ENCODE peak calls at places on chromosomes 3 and 15, in nine cellular contexts. Q is CD8-positive, alpha-beta memory T cell; D is heart right ventricle; W is lower lobe of right lung; T is psoas muscle; X is CD4-positive, alpha-beta T cell; Y is dorsolateral prefrontal cortex; Z is AG04450; I is DND-41. V is an unnamed sample.

GRCh38 chr15:31437686-31438085 is 111.1 kb downstream of the KLF13 start:
- DNase-seq in Y (no peak), D (no peak), Z (no peak), I (peak; percentile 75), T (no peak), Q (no peak), W (no peak), X (no peak), V (no peak)

GRCh38 chr3:37025562-37026335 is 32.4 kb downstream of the MLH1 start:
- DNase-seq in W (no peak), X (no peak), I (no peak), D (no peak), Z (no peak), T (no peak), Q (no peak), Y (no peak), V (no peak)

GRCh38 chr3:117695321-117695720 is 985.7 kb downstream of the TUSC7 start:
- DNase-seq in T (no peak), I (no peak), Z (no peak), Q (no peak), Y (no peak), X (no peak), D (no peak), W (no peak), V (no peak)

GRCh38 chr3:66885326-66886000 is 112.6 kb upstream of the KBTBD8 start:
- DNase-seq in Z (no peak), I (no peak), W (no peak), T (no peak), X (no peak), D (no peak), Q (no peak), Y (no peak), V (no peak)

GRCh38 chr15:97563516-97563915 is 397.0 kb upstream of the ARRDC4 start:
- DNase-seq in I (no peak), X (no peak), W (no peak), T (no peak), Z (no peak), Y (no peak), D (no peak), Q (no peak), V (no peak)

GRCh38 chr15:79004336-79004735 is 59.5 kb upstream of the CTSH start:
- DNase-seq in Z (peak; percentile 56), I (peak; percentile 65), X (no peak), W (no peak), Q (no peak), Y (no peak), T (peak; percentile 28), D (no peak), V (no peak)

GRCh38 chr3:120147072-120147871 is 53.0 kb upstream of the GSK3B start:
- DNase-seq in I (peak; percentile 75), Q (peak; percentile 44), D (no peak), Z (no peak), Y (no peak), T (no peak), X (peak; percentile 31), W (no peak), V (no peak)

GRCh38 chr15:67303490-67304363 is 49.1 kb downstream of the IQCH start:
- DNase-seq in T (no peak), Y (no peak), Q (peak; percentile 38), Z (no peak), D (no peak), X (peak; percentile 9), I (no peak), W (no peak), V (no peak)

GRCh38 chr15:90711418-90711824 is 5.7 kb upstream of the BLM start:
- DNase-seq in W (no peak), I (no peak), Q (no peak), D (no peak), Z (no peak), T (no peak), Y (no peak), X (no peak), V (no peak)

GRCh38 chr3:10417849-10418248 is 87.5 kb downstream of the ATP2B2 start:
- DNase-seq in Q (no peak), I (no peak), W (no peak), Z (no peak), D (no peak), X (no peak), T (no peak), Y (no peak), V (no peak)

GRCh38 chr3:184579513-184579912 is 17.9 kb downstream of the EPHB3 start:
- DNase-seq in D (no peak), T (no peak), Y (no peak), W (peak; percentile 65), I (no peak), Z (no peak), X (no peak), Q (no peak), V (no peak)

GRCh38 chr3:4270726-4271125 is 32.4 kb upstream of the SETMAR start:
- DNase-seq in X (no peak), Y (no peak), Z (no peak), W (no peak), I (no peak), D (no peak), T (no peak), Q (no peak), V (no peak)

GRCh38 chr3:53763353-53763752 is 82.9 kb downstream of the CHDH start:
- DNase-seq in D (no peak), Y (no peak), Z (no peak), Q (no peak), I (no peak), W (no peak), X (no peak), T (no peak), V (no peak)

GRCh38 chr15:41501961-41502786 is 8.5 kb downstream of the ITPKA start:
- DNase-seq in T (no peak), Y (no peak), I (no peak), X (no peak), W (peak; percentile 62), D (no peak), Q (peak; percentile 33), Z (no peak), V (no peak)

GRCh38 chr15:96341465-96342142 is 11.1 kb downstream of the NR2F2 start:
- DNase-seq in D (no peak), I (no peak), Y (no peak), Z (no peak), W (peak; percentile 39), T (peak; percentile 54), Q (no peak), X (no peak), V (no peak)

GRCh38 chr3:114086356-114086755 is 29.8 kb downstream of the QTRT2 start:
- DNase-seq in D (no peak), I (no peak), X (no peak), Y (no peak), T (no peak), Q (no peak), Z (no peak), W (no peak), V (no peak)

GRCh38 chr3:29972594-29972993 is 633.8 kb upstream of the TGFBR2 start:
- DNase-seq in I (no peak), Z (peak; percentile 8), T (no peak), X (no peak), W (no peak), Y (no peak), Q (no peak), D (no peak), V (no peak)

GRCh38 chr15:58698887-58699641 is 50.4 kb downstream of the ADAM10 start:
- DNase-seq in Q (no peak), X (no peak), Y (no peak), W (no peak), Z (no peak), D (no peak), T (no peak), I (peak; percentile 33), V (no peak)

GRCh38 chr3:152218604-152219003 is 50.1 kb upstream of the MBNL1 start:
- DNase-seq in D (no peak), T (no peak), W (no peak), I (no peak), Y (no peak), Q (no peak), X (no peak), Z (no peak), V (no peak)

GRCh38 chr3:190239325-190239724 is 82.9 kb downstream of the CLDN1 start:
- DNase-seq in Q (no peak), I (no peak), W (no peak), D (no peak), Z (no peak), X (no peak), Y (no peak), T (no peak), V (no peak)
- H3K27ac ChIP-seq in Q (no peak overlapping the region), I (no peak overlapping the region), W (no peak overlapping the region), D (no peak overlapping the region), Z (no peak overlapping the region), X (no peak overlapping the region), Y (no peak overlapping the region), T (no peak overlapping the region), V (no peak overlapping the region)

GRCh38 chr3:154122096-154122911 is 1.1 kb downstream of the ARHGEF26 start:
- DNase-seq in W (peak; percentile 49), Q (no peak), Z (no peak), I (no peak), Y (no peak), X (no peak), T (no peak), D (peak; percentile 15), V (no peak)
- H3K27ac ChIP-seq in W (peak overlapping the region; percentile 75), Q (no peak overlapping the region), Z (no peak overlapping the region), I (no peak overlapping the region), Y (no peak overlapping the region), X (no peak overlapping the region), T (no peak overlapping the region), D (peak overlapping the region; percentile 66), V (peak overlapping the region; percentile 54)

GRCh38 chr3:72847751-72848702 is at the start of gene SHQ1:
- DNase-seq in Y (peak; percentile 88), Q (peak; percentile 90), I (peak; percentile 98), W (peak; percentile 97), Z (peak; percentile 76), T (peak; percentile 98), X (peak; percentile 88), D (peak; percentile 96), V (peak; percentile 85)

GRCh38 chr3:72844436-72844999 is 3.7 kb downstream of the SHQ1 start:
- DNase-seq in X (no peak), D (no peak), Z (no peak), I (no peak), Q (no peak), Y (no peak), W (no peak), T (no peak), V (no peak)

GRCh38 chr3:72848703-72849081 is 447 bp upstream of the SHQ1 start:
- DNase-seq in T (no peak), W (no peak), X (no peak), D (no peak), Z (no peak), I (peak; percentile 86), Q (peak; percentile 55), Y (no peak), V (no peak)

GRCh38 chr3:72847282-72847681 is 963 bp downstream of the SHQ1 start:
- DNase-seq in T (no peak), Y (no peak), X (no peak), Z (no peak), Q (no peak), W (no peak), I (no peak), D (no peak), V (no peak)
- H3K27ac ChIP-seq in T (peak overlapping the region; percentile 84), Y (no peak overlapping the region), X (no peak overlapping the region), Z (no peak overlapping the region), Q (no peak overlapping the region), W (peak overlapping the region; percentile 59), I (peak overlapping the region; percentile 92), D (peak overlapping the region; percentile 82), V (no peak overlapping the region)

DNA sequence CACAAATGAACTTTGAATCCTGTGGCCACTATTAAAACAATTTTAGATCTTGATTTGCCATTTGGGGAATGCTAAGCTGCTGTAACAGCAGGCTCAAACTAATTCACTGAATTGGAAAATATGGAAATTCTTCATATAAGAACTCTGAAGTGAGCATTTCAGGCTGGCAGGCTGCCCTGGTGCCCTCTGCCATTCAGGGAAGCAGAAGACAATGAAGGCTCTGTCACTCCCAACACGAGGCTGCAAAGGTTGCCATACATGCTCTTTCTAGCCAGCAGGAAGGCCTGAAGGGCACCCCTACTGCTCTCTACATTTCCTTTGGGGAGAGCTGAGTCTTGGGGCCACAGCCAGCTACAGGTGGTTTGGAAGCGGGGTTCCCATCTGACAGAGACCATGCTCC is 88.0 kb downstream of the GABRG3 start:
- DNase-seq in I (no peak), X (no peak), D (no peak), Y (no peak), Z (no peak), W (no peak), T (no peak), Q (no peak), V (no peak)
- H3K27ac ChIP-seq in I (no peak overlapping the region), X (no peak overlapping the region), D (no peak overlapping the region), Y (no peak overlapping the region), Z (no peak overlapping the region), W (no peak overlapping the region), T (no peak overlapping the region), Q (no peak overlapping the region), V (no peak overlapping the region)

V was measured in caudate nucleus.